ENCODE peak calls at places on chromosomes 7 and 10, in six cellular contexts. D, Z, H, N, O and K are unnamed samples.

GRCh38 chr10:107163904-107164861 is at the start of gene SORCS1:
- DNase-seq in D (peak; percentile 18), Z (peak; percentile 39), H (peak; percentile 68), N (no peak), O (no peak), K (peak; percentile 69)

GRCh38 chr10:45152726-45153125 is 152.0 kb downstream of the ZNF22 start:
- DNase-seq in D (no peak), Z (no peak), H (no peak), N (no peak), O (no peak), K (no peak)

GRCh38 chr7:50661345-50662058 is 96.3 kb upstream of the DDC start:
- DNase-seq in D (no peak), Z (no peak), H (no peak), N (peak; percentile 14), O (no peak), K (no peak)

GRCh38 chr7:72337822-72338167 is 74.3 kb downstream of the CALN1 start:
- DNase-seq in D (no peak), Z (no peak), H (no peak), N (no peak), O (no peak), K (no peak)

GRCh38 chr10:86401588-86402282 is 35.1 kb upstream of the GRID1 start:
- DNase-seq in D (peak; percentile 49), Z (peak; percentile 36), H (peak; percentile 69), N (peak; percentile 30), O (no peak), K (peak; percentile 48)

GRCh38 chr10:86723009-86723408 is 33.4 kb upstream of the BMPR1A start:
- DNase-seq in D (no peak), Z (no peak), H (no peak), N (no peak), O (no peak), K (no peak)

GRCh38 chr7:3956949-3957348 is 655.9 kb downstream of the SDK1 start:
- DNase-seq in D (no peak), Z (no peak), H (no peak), N (no peak), O (no peak), K (no peak)

GRCh38 chr7:66921918-66922486 is 977 bp downstream of the TMEM248 start:
- DNase-seq in D (peak; percentile 46), Z (no peak), H (no peak), N (peak; percentile 14), O (no peak), K (no peak)

GRCh38 chr10:86971146-86971991 is 3.1 kb downstream of the ADIRF start:
- DNase-seq in D (peak; percentile 89), Z (peak; percentile 67), H (peak; percentile 96), N (peak; percentile 87), O (no peak), K (peak; percentile 84)

GRCh38 chr10:122464158-122464510 is 2.8 kb downstream of the HTRA1 start:
- DNase-seq in D (no peak), Z (no peak), H (no peak), N (no peak), O (no peak), K (no peak)

GRCh38 chr10:96124230-96125141 is 5.6 kb upstream of the ZNF518A start:
- DNase-seq in D (peak; percentile 41), Z (peak; percentile 80), H (peak; percentile 76), N (no peak), O (no peak), K (peak; percentile 78)

GRCh38 chr10:34689053-34689452 is 126.0 kb downstream of the PARD3 start:
- DNase-seq in D (no peak), Z (no peak), H (no peak), N (no peak), O (no peak), K (no peak)

GRCh38 chr7:156950381-156950858 is 908 bp downstream of the NOM1 start:
- DNase-seq in D (no peak), Z (no peak), H (no peak), N (no peak), O (no peak), K (no peak)

GRCh38 chr10:4344544-4344994 is 481.4 kb upstream of the AKR1E2 start:
- DNase-seq in D (no peak), Z (peak; percentile 78), H (peak; percentile 72), N (peak; percentile 51), O (peak; percentile 64), K (peak; percentile 9)

GRCh38 chr10:123132576-123133477 is 2.9 kb upstream of the HMX3 start:
- DNase-seq in D (peak; percentile 88), Z (peak; percentile 96), H (peak; percentile 88), N (peak; percentile 92), O (peak; percentile 31), K (peak; percentile 87)

GRCh38 chr7:142355328-142355727 is 97.5 kb upstream of the PRSS58 start:
- DNase-seq in D (no peak), Z (no peak), H (no peak), N (no peak), O (no peak), K (no peak)

GRCh38 chr7:67854784-67855183 is 858.2 kb downstream of the TYW1 start:
- DNase-seq in D (no peak), Z (no peak), H (no peak), N (no peak), O (no peak), K (no peak)

GRCh38 chr10:88489107-88489506 is 94.0 kb downstream of the RNLS start:
- DNase-seq in D (no peak), Z (no peak), H (no peak), N (no peak), O (no peak), K (no peak)

GRCh38 chr7:158057446-158057845 is 530.2 kb downstream of the PTPRN2 start:
- DNase-seq in D (no peak), Z (no peak), H (peak; percentile 40), N (no peak), O (no peak), K (no peak)

GRCh38 chr10:44267007-44267406 is 117.9 kb downstream of the CXCL12 start:
- DNase-seq in D (no peak), Z (no peak), H (no peak), N (no peak), O (no peak), K (no peak)

GRCh38 chr10:3532644-3533043 is 252.4 kb downstream of the KLF6 start:
- DNase-seq in D (no peak), Z (no peak), H (no peak), N (no peak), O (no peak), K (no peak)

GRCh38 chr10:112711366-112711765 is 238.7 kb upstream of the TCF7L2 start:
- DNase-seq in D (no peak), Z (no peak), H (no peak), N (no peak), O (no peak), K (no peak)

GRCh38 chr7:26156454-26157365 is 4.7 kb downstream of the NFE2L3 start:
- DNase-seq in D (peak; percentile 52), Z (no peak), H (no peak), N (peak; percentile 44), O (no peak), K (no peak)

GRCh38 chr10:123896217-123896927 is 4.8 kb upstream of the CPXM2 start:
- DNase-seq in D (no peak), Z (no peak), H (no peak), N (no peak), O (no peak), K (no peak)

GRCh38 chr7:129055861-129056464 is 1.1 kb upstream of the TNPO3 start:
- DNase-seq in D (no peak), Z (no peak), H (no peak), N (no peak), O (no peak), K (no peak)

GRCh38 chr7:96075510-96076349 is 246.2 kb downstream of the SLC25A13 start:
- DNase-seq in D (peak; percentile 79), Z (peak; percentile 93), H (peak; percentile 73), N (peak; percentile 61), O (no peak), K (peak; percentile 83)

GRCh38 chr10:127440371-127440770 is 108.7 kb upstream of the NPS start:
- DNase-seq in D (no peak), Z (no peak), H (no peak), N (no peak), O (no peak), K (no peak)

GRCh38 chr7:4159761-4160554 is 522.1 kb upstream of the FOXK1 start:
- DNase-seq in D (no peak), Z (no peak), H (no peak), N (no peak), O (no peak), K (no peak)

GRCh38 chr10:117439243-117439912 is 64.1 kb upstream of the PDZD8 start:
- DNase-seq in D (no peak), Z (no peak), H (no peak), N (no peak), O (no peak), K (no peak)

GRCh38 chr10:114499630-114500190 is 95.4 kb upstream of the AFAP1L2 start:
- DNase-seq in D (peak; percentile 23), Z (no peak), H (no peak), N (peak; percentile 80), O (no peak), K (no peak)

GRCh38 chr7:121330053-121330833 is 1.4 kb downstream of the WNT16 start:
- DNase-seq in D (peak; percentile 44), Z (peak; percentile 35), H (no peak), N (no peak), O (no peak), K (peak; percentile 35)

GRCh38 chr7:11616466-11616865 is 215.5 kb downstream of the THSD7A start:
- DNase-seq in D (no peak), Z (no peak), H (no peak), N (no peak), O (no peak), K (no peak)

GRCh38 chr7:131546583-131547111 is 9.8 kb downstream of the PODXL start:
- DNase-seq in D (peak; percentile 76), Z (peak; percentile 99), H (no peak), N (peak; percentile 52), O (no peak), K (peak; percentile 86)

GRCh38 chr10:44310762-44311562 is 73.9 kb downstream of the CXCL12 start:
- DNase-seq in D (peak; percentile 88), Z (peak; percentile 96), H (peak; percentile 92), N (peak; percentile 78), O (no peak), K (peak; percentile 92)

GRCh38 chr10:92014620-92015019 is 91.0 kb downstream of the BTAF1 start:
- DNase-seq in D (no peak), Z (no peak), H (no peak), N (no peak), O (no peak), K (no peak)